ENCODE peak calls at places on chromosomes 13 and 19, in six cellular contexts. T, J, S, O, W and R are unnamed samples.

GRCh38 chr19:3516675-3517207 is 10.6 kb downstream of the FZR1 start:
- DNase-seq in O (no peak), J (no peak), W (no peak), T (no peak), S (no peak), R (peak)

GRCh38 chr13:66237411-66238062 is 992.6 kb downstream of the PCDH9 start:
- DNase-seq in J (no peak), S (no peak), W (no peak), T (no peak), O (no peak), R (no peak)

GRCh38 chr19:11027381-11027780 is 61.9 kb upstream of the LDLR start:
- DNase-seq in W (no peak), T (no peak), J (no peak), S (no peak), O (no peak), R (no peak)

GRCh38 chr19:12769689-12770088 is 5.7 kb downstream of the HOOK2 start:
- DNase-seq in J (no peak), O (no peak), W (no peak), T (no peak), S (no peak), R (no peak)

GRCh38 chr13:106619688-106620555 is 52.0 kb upstream of the ARGLU1 start:
- DNase-seq in J (peak), W (peak), T (no peak), O (no peak), S (peak), R (no peak)

GRCh38 chr19:29999490-29999889 is 57.5 kb downstream of the URI1 start:
- DNase-seq in O (no peak), T (no peak), J (no peak), W (no peak), S (no peak), R (no peak)

GRCh38 chr19:19447536-19448237 is 42.2 kb downstream of the GATAD2A start:
- DNase-seq in O (no peak), S (no peak), T (no peak), J (no peak), W (peak), R (no peak)

GRCh38 chr19:46976845-46977320 is 42.8 kb upstream of the NPAS1 start:
- DNase-seq in W (peak), T (no peak), J (no peak), O (peak), S (no peak), R (no peak)

GRCh38 chr19:46410205-46411087 is 2.9 kb downstream of the CCDC8 start:
- DNase-seq in W (no peak), O (no peak), J (no peak), S (no peak), T (no peak), R (no peak)

GRCh38 chr13:112696001-112696868 is 6.4 kb downstream of the ATP11A start:
- DNase-seq in W (peak), S (no peak), O (peak), J (no peak), T (no peak), R (no peak)

GRCh38 chr19:4647676-4648644 is 8.6 kb downstream of the TNFAIP8L1 start:
- DNase-seq in J (no peak), W (peak), S (peak), T (peak), O (peak), R (no peak)

GRCh38 chr19:39946532-39946931 is 12.1 kb upstream of the FCGBP start:
- DNase-seq in J (no peak), S (no peak), T (no peak), O (no peak), W (no peak), R (no peak)

GRCh38 chr13:31477961-31478360 is 261.4 kb upstream of the RXFP2 start:
- DNase-seq in W (no peak), J (no peak), T (no peak), O (no peak), S (no peak), R (no peak)

GRCh38 chr13:28268800-28269223 is 130.5 kb downstream of the PAN3 start:
- DNase-seq in T (no peak), S (no peak), W (no peak), J (no peak), O (no peak), R (no peak)

GRCh38 chr13:45055902-45056648 is 64.2 kb upstream of the GTF2F2 start:
- DNase-seq in O (peak), J (no peak), W (no peak), T (no peak), S (peak), R (no peak)

GRCh38 chr13:95209109-95209508 is 92.1 kb downstream of the ABCC4 start:
- DNase-seq in S (no peak), W (no peak), J (no peak), T (no peak), O (no peak), R (no peak)

GRCh38 chr13:114096811-114097503 is 35.5 kb downstream of the RASA3 start:
- DNase-seq in W (peak), O (peak), J (no peak), S (no peak), T (peak), R (no peak)

GRCh38 chr19:14023404-14024235 is 4.3 kb upstream of the RLN3 start:
- DNase-seq in T (no peak), W (peak), S (no peak), J (peak), O (no peak), R (no peak)

GRCh38 chr13:39281539-39282150 is 243.4 kb downstream of the NHLRC3 start:
- DNase-seq in J (no peak), W (no peak), O (no peak), T (no peak), S (no peak), R (no peak)

GRCh38 chr13:37747071-37747612 is 122.4 kb downstream of the TRPC4 start:
- DNase-seq in O (no peak), J (no peak), W (no peak), T (no peak), S (no peak), R (no peak)

GRCh38 chr19:57099199-57099661 is 20.6 kb upstream of the USP29 start:
- DNase-seq in W (peak), S (peak), T (peak), J (peak), O (peak), R (peak)

GRCh38 chr19:54162241-54162805 is 2.8 kb upstream of the LENG1 start:
- DNase-seq in S (peak), T (peak), W (peak), J (peak), O (peak), R (peak)

GRCh38 chr19:48418317-48419064 is 25.0 kb downstream of the GRIN2D start:
- DNase-seq in O (no peak), S (no peak), W (no peak), T (no peak), J (no peak), R (no peak)

GRCh38 chr19:13037161-13037560 is 41.9 kb downstream of the NFIX start:
- DNase-seq in S (no peak), O (no peak), T (no peak), J (no peak), W (no peak), R (no peak)

GRCh38 chr19:47406711-47407416 is 12.5 kb downstream of the MEIS3 start:
- DNase-seq in S (no peak), O (no peak), W (no peak), J (no peak), T (no peak), R (no peak)

GRCh38 chr19:14107581-14108461 is 9.7 kb downstream of the PRKACA start:
- DNase-seq in O (no peak), J (peak), S (no peak), T (peak), W (peak), R (no peak)

GRCh38 chr13:114054830-114055439 is 77.5 kb downstream of the RASA3 start:
- DNase-seq in W (no peak), S (no peak), J (no peak), T (no peak), O (no peak), R (no peak)

GRCh38 chr13:50408068-50408467 is 392.8 kb downstream of the KCNRG start:
- DNase-seq in W (no peak), O (no peak), S (no peak), J (no peak), T (no peak), R (no peak)

GRCh38 chr13:102729560-102730275 is 34.9 kb upstream of the METTL21C start:
- DNase-seq in T (no peak), O (no peak), J (peak), W (no peak), S (no peak), R (no peak)

GRCh38 chr13:107992542-107992941 is 222.8 kb downstream of the LIG4 start:
- DNase-seq in S (no peak), J (no peak), O (no peak), W (no peak), T (no peak), R (no peak)

GRCh38 chr19:42942187-42942789 is 5.3 kb upstream of the PSG7 start:
- DNase-seq in W (no peak), T (no peak), O (no peak), J (peak), S (no peak), R (no peak)

GRCh38 chr19:57903298-57904174 is 12.9 kb downstream of the ZNF417 start:
- DNase-seq in S (no peak), O (no peak), W (no peak), J (peak), T (no peak), R (no peak)

GRCh38 chr19:3409346-3410064 is 43.1 kb downstream of the NFIC start:
- DNase-seq in O (peak), T (peak), S (peak), W (peak), J (no peak), R (peak)

GRCh38 chr19:46685189-46685588 is 24.2 kb upstream of the DACT3 start:
- DNase-seq in S (no peak), T (no peak), J (no peak), W (no peak), O (no peak), R (no peak)

GRCh38 chr19:29539131-29539530 is 13.3 kb downstream of the VSTM2B start:
- DNase-seq in T (no peak), W (no peak), S (no peak), J (no peak), O (no peak), R (no peak)

GRCh38 chr19:4229179-4229931 is at the start of gene EBI3:
- DNase-seq in O (no peak), T (peak), S (peak), J (no peak), W (no peak), R (no peak)

GRCh38 chr13:96284971-96285370 is 195.1 kb downstream of the HS6ST3 start:
- DNase-seq in J (no peak), O (no peak), S (no peak), T (no peak), W (no peak), R (no peak)

GRCh38 chr13:42395066-42395821 is 123.3 kb downstream of the AKAP11 start:
- DNase-seq in T (no peak), J (no peak), W (no peak), S (no peak), O (no peak), R (no peak)

GRCh38 chr19:21604351-21604926 is 99.0 kb downstream of the ZNF429 start:
- DNase-seq in S (no peak), J (no peak), T (no peak), O (no peak), W (no peak), R (no peak)

GRCh38 chr13:40969169-40969901 is 49.8 kb downstream of the ELF1 start:
- DNase-seq in W (no peak), O (no peak), T (no peak), J (no peak), S (no peak), R (no peak)
- H3K27ac ChIP-seq in W (no peak), O (no peak), T (no peak), J (no peak), S (no peak), R (no peak)

GRCh38 chr19:1469200-1469935 is 9.6 kb downstream of the C19orf25 start:
- DNase-seq in T (peak), O (no peak), S (no peak), W (no peak), J (no peak), R (no peak)

GRCh38 chr19:1470864-1471513 is 8.0 kb downstream of the C19orf25 start:
- DNase-seq in T (peak), J (no peak), O (no peak), S (no peak), W (no peak), R (no peak)

GRCh38 chr19:1471514-1472107 is 7.4 kb downstream of the C19orf25 start:
- DNase-seq in S (no peak), W (no peak), O (no peak), J (no peak), T (peak), R (no peak)

GRCh38 chr19:1468274-1469199 is 10.5 kb downstream of the C19orf25 start:
- DNase-seq in T (peak), J (no peak), O (no peak), S (no peak), W (peak), R (no peak)

DNA sequence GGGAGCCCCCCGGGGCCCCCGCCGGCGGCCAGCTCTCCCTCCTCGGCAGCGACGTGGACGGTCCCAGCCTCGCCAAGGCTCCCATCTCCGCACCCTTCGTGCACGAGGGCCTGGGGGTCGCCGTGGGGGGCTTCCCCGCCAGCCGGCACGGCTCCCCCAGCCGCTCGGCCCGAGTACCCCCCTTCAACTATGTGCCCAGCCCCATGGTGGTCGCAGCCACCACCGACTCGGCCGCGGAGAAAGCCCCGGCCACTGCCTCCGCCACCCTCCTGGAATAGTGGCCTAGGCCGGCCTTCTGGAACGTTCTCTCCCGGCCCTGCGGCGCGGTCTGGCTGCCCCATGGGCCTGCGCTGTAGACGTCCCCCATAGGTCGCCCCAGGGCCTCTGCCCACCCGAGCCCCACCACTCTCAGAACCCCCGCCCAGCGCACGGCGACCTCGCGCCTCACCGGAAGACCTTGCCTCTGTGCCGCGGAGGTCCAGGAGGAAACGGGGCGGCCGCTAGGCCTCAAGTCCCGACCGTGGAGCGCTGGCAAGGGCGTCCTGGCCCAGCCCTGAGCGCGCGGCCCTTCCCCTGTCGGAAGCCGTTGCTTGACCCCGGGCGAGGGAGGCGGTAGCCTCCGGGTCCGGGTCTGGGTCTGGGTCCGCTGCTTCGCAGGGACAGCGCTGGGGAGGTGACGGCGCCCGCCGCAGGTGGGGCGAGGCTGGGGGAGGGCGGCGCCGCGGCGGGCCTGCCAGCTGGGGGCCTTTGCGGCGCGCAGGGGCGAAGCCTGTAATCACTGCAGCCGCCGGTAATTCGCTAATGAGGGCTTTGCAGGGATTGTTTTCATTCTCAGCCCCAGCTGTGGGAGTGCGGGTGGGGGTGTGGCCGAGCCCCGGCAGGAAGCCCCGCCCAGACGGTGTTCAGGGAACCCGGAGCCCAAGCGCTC is 8.8 kb downstream of the C19orf25 start:
- DNase-seq in T (peak), S (no peak), W (peak), O (no peak), J (no peak), R (no peak)
- TF ChIP-seq POLR2A in T (no peak), S (no peak), W (no peak), O (no peak), J (no peak), R (no peak)

GRCh38 chr13:21453352-21454089 is 5.6 kb downstream of the ZDHHC20 start:
- DNase-seq in W (no peak), S (no peak), T (no peak), O (no peak), J (no peak), R (no peak)

GRCh38 chr13:21463424-21463823 is 4.3 kb upstream of the ZDHHC20 start:
- DNase-seq in S (no peak), T (no peak), O (no peak), W (no peak), J (no peak), R (no peak)

GRCh38 chr13:21458457-21458815 is 667 bp downstream of the ZDHHC20 start:
- DNase-seq in S (peak), J (peak), W (peak), O (no peak), T (peak), R (peak)

GRCh38 chr13:21458816-21459701 is at the start of gene ZDHHC20:
- DNase-seq in O (peak), W (peak), T (peak), J (peak), S (peak), R (peak)
- H3K27ac ChIP-seq in O (peak), W (peak), T (peak), J (peak), S (peak), R (peak)

DNA sequence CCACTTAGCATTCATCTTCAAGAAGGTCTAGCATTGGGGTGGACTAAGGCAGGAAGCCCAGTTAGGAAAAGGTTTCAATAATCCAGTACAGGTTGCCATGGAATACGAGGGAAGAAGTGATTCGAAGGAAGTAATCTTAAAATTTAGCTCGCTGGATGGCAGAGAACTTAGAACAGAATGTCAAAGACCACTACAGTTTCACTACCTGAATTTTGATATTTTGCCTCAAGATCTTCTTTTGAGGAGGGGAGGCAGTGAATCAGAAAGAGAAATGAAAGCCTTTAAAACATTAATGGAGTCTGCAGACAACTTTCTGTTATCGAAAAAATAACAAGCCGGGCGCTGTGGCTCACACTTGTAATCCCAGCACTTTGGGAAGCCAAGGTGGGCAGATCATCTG is 7.0 kb upstream of the RAB8A start:
- DNase-seq in W (no peak), T (no peak), O (no peak), J (no peak), S (no peak), R (no peak)
- TF ChIP-seq POLR2A in W (no peak), T (no peak), O (no peak), J (no peak), S (no peak), R (no peak)

DNA sequence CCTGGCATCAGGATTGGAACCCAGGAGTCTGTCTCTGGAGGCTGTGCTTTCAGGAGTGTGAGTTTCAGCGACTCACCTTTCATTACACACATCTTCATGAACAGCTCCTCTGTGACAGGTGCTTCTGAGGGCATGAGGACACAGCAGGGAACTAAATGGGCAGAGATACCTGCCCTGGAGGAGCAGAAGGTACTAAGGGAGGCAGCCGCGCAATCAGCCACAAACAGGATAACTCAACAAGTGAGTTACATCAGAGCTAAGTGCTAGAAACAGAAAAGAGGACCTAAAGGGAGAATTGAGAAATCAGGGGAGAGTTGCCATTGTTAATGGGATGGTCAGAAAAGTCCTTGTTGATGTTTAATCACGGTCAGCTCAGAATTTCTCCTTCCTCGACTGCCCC is 42.5 kb downstream of the SYDE1 start:
- DNase-seq in S (no peak), W (no peak), O (peak), J (no peak), T (no peak), R (no peak)
- H3K27ac ChIP-seq in S (no peak), W (no peak), O (no peak), J (no peak), T (no peak), R (no peak)

GRCh38 chr19:49678970-49679831 is 2.1 kb downstream of the PRMT1 start:
- DNase-seq in T (peak), S (no peak), J (no peak), O (no peak), W (peak), R (no peak)
- TF ChIP-seq POLR2A in T (no peak), S (no peak), J (no peak), O (no peak), W (no peak), R (no peak)

DNA sequence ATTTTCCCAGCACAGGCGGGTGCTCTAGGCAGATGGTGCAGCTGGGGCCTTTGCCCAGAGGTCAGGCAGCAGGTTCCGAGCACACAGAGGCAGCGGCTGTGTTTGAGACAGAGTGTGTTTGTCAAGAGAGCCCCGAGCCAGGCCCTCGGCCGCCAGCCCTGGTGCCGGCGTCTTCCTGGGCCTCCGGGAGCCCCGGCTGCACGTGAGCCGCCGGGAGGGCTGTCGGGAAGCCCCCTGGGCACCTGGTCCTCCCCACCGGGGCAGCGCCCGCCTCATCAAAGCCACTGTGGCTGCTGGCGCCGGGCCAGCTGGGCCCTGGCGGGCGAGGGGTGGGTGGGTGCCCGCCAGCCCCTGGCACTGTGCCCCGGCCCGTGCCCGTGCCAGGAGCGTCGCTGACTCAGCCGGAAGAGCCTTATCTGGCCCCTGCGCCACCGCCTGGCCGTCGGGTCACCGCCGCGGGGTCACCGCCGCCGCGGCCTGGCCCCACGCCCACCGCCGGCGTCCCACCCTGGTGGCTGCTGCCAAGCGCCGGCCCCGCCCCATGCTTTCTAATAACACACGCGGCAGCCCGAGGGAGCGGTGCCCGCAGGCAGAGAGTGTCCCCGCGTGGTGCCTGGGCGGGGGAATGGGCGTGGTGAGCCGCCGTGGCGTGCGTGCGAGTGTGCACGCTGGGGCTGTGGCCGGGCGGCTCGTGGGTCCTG is 14.9 kb downstream of the ARID3A start:
- DNase-seq in O (peak), S (peak), T (peak), J (no peak), W (peak), R (peak)
- H3K27ac ChIP-seq in O (peak), S (peak), T (peak), J (peak), W (peak), R (peak)

GRCh38 chr13:100584901-100585300 is 3.7 kb downstream of the GGACT start:
- DNase-seq in W (no peak), T (no peak), O (no peak), S (no peak), J (no peak), R (no peak)

GRCh38 chr13:100594255-100594654 is 5.7 kb upstream of the GGACT start:
- DNase-seq in W (peak), T (no peak), O (no peak), J (no peak), S (no peak), R (no peak)

GRCh38 chr13:100589178-100589725 is 663 bp upstream of the GGACT start:
- DNase-seq in T (no peak), W (no peak), O (no peak), S (no peak), J (no peak), R (no peak)

GRCh38 chr13:100588350-100589177 is at the start of gene GGACT:
- DNase-seq in O (peak), S (peak), W (peak), J (peak), T (peak), R (peak)
- TF ChIP-seq POLR2A in O (no peak), S (no peak), W (no peak), J (peak), T (no peak), R (no peak)